ENCODE peak calls at places on chromosome 11, in five cellular contexts. E, I, U, P and N are unnamed samples.

GRCh38 chr11:27292642-27293020 is 70.4 kb downstream of the CCDC34 start:
- DNase-seq in E (no peak), I (no peak), U (no peak), P (no peak), N (no peak)

GRCh38 chr11:15291885-15292284 is 177.2 kb downstream of the INSC start:
- DNase-seq in E (no peak), I (no peak), U (no peak), P (peak), N (no peak)

GRCh38 chr11:116082256-116082655 is 578.0 kb upstream of the CADM1 start:
- DNase-seq in E (no peak), I (no peak), U (no peak), P (no peak), N (no peak)

GRCh38 chr11:72700026-72700610 is 25.9 kb upstream of the PDE2A start:
- DNase-seq in E (no peak), I (no peak), U (peak), P (no peak), N (peak)

GRCh38 chr11:99370557-99371200 is 349.9 kb downstream of the CNTN5 start:
- DNase-seq in E (peak), I (no peak), U (no peak), P (peak), N (peak)

GRCh38 chr11:88313441-88313840 is 24.1 kb downstream of the CTSC start:
- DNase-seq in E (no peak), I (no peak), U (peak), P (no peak), N (no peak)

GRCh38 chr11:65129649-65130441 is 4.5 kb downstream of the SYVN1 start:
- DNase-seq in E (no peak), I (no peak), U (no peak), P (peak), N (no peak)

GRCh38 chr11:65642014-65642671 is 4.2 kb downstream of the SIPA1 start:
- DNase-seq in E (no peak), I (no peak), U (peak), P (no peak), N (no peak)

GRCh38 chr11:92969634-92970347 is at the start of gene MTNR1B:
- DNase-seq in E (no peak), I (no peak), U (no peak), P (no peak), N (no peak)

GRCh38 chr11:126115253-126115540 is 52.5 kb upstream of the CDON start:
- DNase-seq in E (peak), I (no peak), U (peak), P (peak), N (no peak)

GRCh38 chr11:91947215-91947614 is 277.4 kb upstream of the FAT3 start:
- DNase-seq in E (peak), I (no peak), U (peak), P (no peak), N (peak)

GRCh38 chr11:58923300-58923788 is 15.9 kb upstream of the GLYATL1 start:
- DNase-seq in E (no peak), I (no peak), U (peak), P (no peak), N (peak)

GRCh38 chr11:94768602-94769511 is 701 bp downstream of the AMOTL1 start:
- DNase-seq in E (peak), I (no peak), U (peak), P (peak), N (peak)

GRCh38 chr11:108518581-108518980 is 20.4 kb upstream of the POGLUT3 start:
- DNase-seq in E (no peak), I (no peak), U (no peak), P (no peak), N (no peak)

GRCh38 chr11:3920148-3920852 is 64.8 kb downstream of the STIM1 start:
- DNase-seq in E (no peak), I (peak), U (peak), P (peak), N (peak)

GRCh38 chr11:103257360-103257759 is 148.1 kb downstream of the DYNC2H1 start:
- DNase-seq in E (no peak), I (no peak), U (peak), P (no peak), N (peak)

GRCh38 chr11:96162816-96163499 is 180.0 kb downstream of the MAML2 start:
- DNase-seq in E (no peak), I (no peak), U (peak), P (no peak), N (peak)

GRCh38 chr11:91608662-91609061 is 616.0 kb upstream of the FAT3 start:
- DNase-seq in E (no peak), I (no peak), U (no peak), P (no peak), N (peak)

GRCh38 chr11:99739464-99740089 is 718.8 kb downstream of the CNTN5 start:
- DNase-seq in E (peak), I (no peak), U (no peak), P (no peak), N (peak)

GRCh38 chr11:22163394-22163797 is 29.5 kb upstream of the ANO5 start:
- DNase-seq in E (no peak), I (no peak), U (no peak), P (no peak), N (no peak)

GRCh38 chr11:46060013-46060412 is 61.2 kb downstream of the PHF21A start:
- DNase-seq in E (no peak), I (no peak), U (no peak), P (no peak), N (no peak)

GRCh38 chr11:87878373-87878779 is 296.9 kb downstream of the RAB38 start:
- DNase-seq in E (no peak), I (no peak), U (peak), P (no peak), N (peak)

GRCh38 chr11:61079416-61080150 is 22.7 kb upstream of the CD5 start:
- DNase-seq in E (no peak), I (no peak), U (no peak), P (no peak), N (no peak)

GRCh38 chr11:111913997-111914396 is 1.5 kb downstream of the HSPB2 start:
- DNase-seq in E (no peak), I (no peak), U (peak), P (peak), N (peak)

GRCh38 chr11:8015753-8016239 is 28.7 kb downstream of the EIF3F start:
- DNase-seq in E (no peak), I (no peak), U (peak), P (no peak), N (no peak)

GRCh38 chr11:72573380-72573949 is 100.8 kb downstream of the PDE2A start:
- DNase-seq in E (peak), I (peak), U (peak), P (peak), N (peak)

GRCh38 chr11:66277475-66278391 is at the start of gene CNIH2:
- DNase-seq in E (peak), I (no peak), U (peak), P (peak), N (no peak)

GRCh38 chr11:132278801-132279574 is 908.6 kb downstream of the NTM start:
- DNase-seq in E (no peak), I (no peak), U (peak), P (no peak), N (peak)

GRCh38 chr11:61153593-61154090 is 7.6 kb downstream of the VPS37C start:
- DNase-seq in E (no peak), I (no peak), U (peak), P (no peak), N (no peak)

GRCh38 chr11:77372736-77373135 is 71.2 kb upstream of the GDPD4 start:
- DNase-seq in E (no peak), I (no peak), U (no peak), P (no peak), N (no peak)

GRCh38 chr11:103327721-103328120 is 218.5 kb downstream of the DYNC2H1 start:
- DNase-seq in E (no peak), I (no peak), U (no peak), P (no peak), N (peak)

GRCh38 chr11:122098223-122098980 is 17.6 kb downstream of the BLID start:
- DNase-seq in E (no peak), I (no peak), U (no peak), P (no peak), N (no peak)

GRCh38 chr11:68313574-68314202 is 1.3 kb downstream of the LRP5 start:
- DNase-seq in E (no peak), I (no peak), U (peak), P (peak), N (peak)

GRCh38 chr11:106276859-106277436 is 199.5 kb downstream of the AASDHPPT start:
- DNase-seq in E (no peak), I (no peak), U (peak), P (no peak), N (peak)